ENCODE peak calls at places on chromosome 17, in four cellular contexts. D, H, Y and I are unnamed samples.

GRCh38 chr17:79623786-79624657 is 13.2 kb upstream of the RBFOX3 start:
- DNase-seq in D (no peak), H (no peak), Y (peak), I (peak)

GRCh38 chr17:67260051-67260987 is 15.3 kb upstream of the HELZ start:
- DNase-seq in D (peak), H (no peak), Y (no peak), I (peak)

GRCh38 chr17:44176257-44176656 is 5.8 kb downstream of the ASB16 start:
- DNase-seq in D (no peak), H (no peak), Y (no peak), I (no peak)

GRCh38 chr17:39677072-39677471 is 8.8 kb downstream of the PNMT start:
- DNase-seq in D (no peak), H (no peak), Y (no peak), I (no peak)

GRCh38 chr17:6456914-6457687 is 12.8 kb downstream of the PIMREG start:
- DNase-seq in D (peak), H (no peak), Y (no peak), I (peak)

GRCh38 chr17:45227101-45227591 is 5.5 kb downstream of the FMNL1 start:
- DNase-seq in D (no peak), H (no peak), Y (no peak), I (peak)

GRCh38 chr17:33012522-33013033 is 20.9 kb downstream of the SPACA3 start:
- DNase-seq in D (peak), H (no peak), Y (no peak), I (no peak)

GRCh38 chr17:1076299-1076981 is 79.5 kb downstream of the TIMM22 start:
- DNase-seq in D (no peak), H (no peak), Y (no peak), I (no peak)

GRCh38 chr17:2262146-2262587 is 41.4 kb downstream of the SMG6 start:
- DNase-seq in D (peak), H (no peak), Y (no peak), I (no peak)

GRCh38 chr17:16937431-16937830 is 34.5 kb downstream of the TNFRSF13B start:
- DNase-seq in D (no peak), H (no peak), Y (no peak), I (no peak)

GRCh38 chr17:30296499-30297038 is 4.8 kb upstream of the BLMH start:
- DNase-seq in D (no peak), H (no peak), Y (no peak), I (no peak)

GRCh38 chr17:36907407-36907806 is 29.9 kb upstream of the LHX1 start:
- DNase-seq in D (no peak), H (no peak), Y (no peak), I (no peak)